ENCODE peak calls at places on chromosomes 11 and 22, in five cellular contexts. K is body of pancreas, B is OCI-LY7, F is kidney, R is mammary epithelial cell. X is an unnamed sample. For H3K4me1, the result is how much of the 10 kb centered on the place peaks cover.

GRCh38 chr22:48901324-48901723 is 926.3 kb downstream of the BRD1 start:
- DNase-seq in K (no peak), B (no peak), F (no peak), R (no peak), X (no peak)

GRCh38 chr11:135075740-135076139 is 663.7 kb upstream of the B3GAT1 start:
- DNase-seq in K (peak), B (peak), F (peak), R (no peak), X (peak)

GRCh38 chr11:120188831-120189455 is 21.9 kb upstream of the OAF start:
- DNase-seq in K (no peak), B (no peak), F (no peak), R (no peak), X (no peak)

GRCh38 chr11:90257158-90257525 is 34.3 kb upstream of the CHORDC1 start:
- DNase-seq in K (no peak), B (no peak), F (no peak), R (no peak), X (no peak)

GRCh38 chr11:80157447-80157846 is 716.6 kb upstream of the TENM4 start:
- DNase-seq in K (no peak), B (no peak), F (no peak), R (no peak), X (no peak)

GRCh38 chr11:119910056-119910455 is 181.1 kb upstream of the NECTIN1 start:
- DNase-seq in K (no peak), B (no peak), F (no peak), R (no peak), X (peak)

GRCh38 chr11:8581300-8581699 is 12.7 kb downstream of the STK33 start:
- DNase-seq in K (no peak), B (no peak), F (no peak), R (no peak), X (no peak)

GRCh38 chr11:64743591-64744543 is at the start of gene RASGRP2:
- DNase-seq in K (peak), B (peak), F (peak), R (no peak), X (peak)

GRCh38 chr11:133029096-133029495 is 503.2 kb downstream of the OPCML start:
- DNase-seq in K (no peak), B (no peak), F (no peak), R (no peak), X (no peak)

GRCh38 chr22:23293720-23294119 is 113.4 kb downstream of the BCR start:
- DNase-seq in K (no peak), B (no peak), F (peak), R (no peak), X (no peak)

GRCh38 chr11:117282956-117283355 is 8.2 kb upstream of the BACE1-AS start:
- DNase-seq in K (peak), B (no peak), F (no peak), R (no peak), X (no peak)

GRCh38 chr11:103842795-103843194 is 193.6 kb upstream of the DDI1 start:
- DNase-seq in K (no peak), B (no peak), F (no peak), R (no peak), X (no peak)

GRCh38 chr11:65132238-65132987 is 1.9 kb downstream of the SYVN1 start:
- DNase-seq in K (no peak), B (peak), F (peak), R (no peak), X (peak)

DNA sequence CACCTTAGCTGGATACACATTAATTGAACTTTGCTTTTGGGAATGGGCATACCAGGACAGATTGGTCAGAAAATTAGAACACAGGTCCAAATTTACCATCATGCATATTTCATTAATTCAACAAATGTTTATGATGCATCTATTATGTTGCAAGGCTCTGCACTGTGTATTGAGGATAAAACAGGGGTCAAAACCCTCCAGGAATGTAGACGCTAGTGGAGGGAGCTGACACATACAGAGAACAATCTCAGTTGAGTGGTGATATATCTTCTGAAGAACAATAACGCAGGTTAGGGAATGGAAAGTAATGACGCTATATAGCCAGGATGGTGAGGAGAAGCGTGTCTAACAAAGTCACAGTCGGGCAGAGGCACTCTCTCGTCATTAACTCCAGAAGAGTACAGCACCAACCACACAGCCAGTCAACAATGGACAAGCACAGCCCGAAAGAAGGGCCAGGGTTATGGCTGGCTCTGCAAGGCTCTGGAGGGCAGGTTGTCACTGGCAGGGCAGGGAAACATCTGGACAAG is 3.8 kb downstream of the FLI1 start:
- DNase-seq in K (no peak), B (no peak), F (no peak), R (no peak), X (no peak)
- H3K27ac ChIP-seq in K (no peak), B (no peak), F (no peak), R (no peak), X (peak)

GRCh38 chr22:38923463-38924196 is 33.8 kb upstream of the APOBEC3A start:
- DNase-seq in K (peak), B (no peak), F (peak), R (peak), X (peak)
- H3K4me1 ChIP-seq in K (half or more), B (under half), F (under half), R (under half), X (under half)

GRCh38 chr11:47846998-47847397 is 1.2 kb downstream of the NUP160 start:
- DNase-seq in K (no peak), B (no peak), F (no peak), R (no peak), X (no peak)
- H3K27ac ChIP-seq in K (no peak), B (no peak), F (no peak), R (no peak), X (no peak)

GRCh38 chr22:29629382-29630179 is 26.1 kb downstream of the NF2 start:
- DNase-seq in K (no peak), B (no peak), F (no peak), R (no peak), X (no peak)

GRCh38 chr22:29627196-29627535 is 23.7 kb downstream of the NF2 start:
- DNase-seq in K (no peak), B (no peak), F (no peak), R (no peak), X (no peak)

GRCh38 chr22:29625090-29625825 is 21.8 kb downstream of the NF2 start:
- DNase-seq in K (peak), B (peak), F (no peak), R (peak), X (no peak)

GRCh38 chr22:29628982-29629381 is 25.5 kb downstream of the NF2 start:
- DNase-seq in K (no peak), B (no peak), F (no peak), R (no peak), X (no peak)

GRCh38 chr22:29626497-29627195 is 23.2 kb downstream of the NF2 start:
- DNase-seq in K (no peak), B (no peak), F (no peak), R (peak), X (no peak)
- H3K4me1 ChIP-seq in K (half or more), B (under half), F (under half), R (half or more), X (under half)

GRCh38 chr11:110297082-110297725 is 790 bp upstream of the RDX start:
- DNase-seq in K (no peak), B (no peak), F (no peak), R (no peak), X (no peak)

GRCh38 chr11:110294509-110294908 is 1.9 kb downstream of the RDX start:
- DNase-seq in K (no peak), B (no peak), F (no peak), R (no peak), X (no peak)

GRCh38 chr11:110295487-110296225 is 758 bp downstream of the RDX start:
- DNase-seq in K (peak), B (peak), F (peak), R (peak), X (peak)

GRCh38 chr11:110296226-110297081 is at the start of gene RDX:
- DNase-seq in K (peak), B (peak), F (peak), R (peak), X (peak)

GRCh38 chr11:110295086-110295485 is 1.3 kb downstream of the RDX start:
- DNase-seq in K (no peak), B (no peak), F (no peak), R (no peak), X (no peak)
- H3K27ac ChIP-seq in K (peak), B (no peak), F (peak), R (peak), X (no peak)

DNA sequence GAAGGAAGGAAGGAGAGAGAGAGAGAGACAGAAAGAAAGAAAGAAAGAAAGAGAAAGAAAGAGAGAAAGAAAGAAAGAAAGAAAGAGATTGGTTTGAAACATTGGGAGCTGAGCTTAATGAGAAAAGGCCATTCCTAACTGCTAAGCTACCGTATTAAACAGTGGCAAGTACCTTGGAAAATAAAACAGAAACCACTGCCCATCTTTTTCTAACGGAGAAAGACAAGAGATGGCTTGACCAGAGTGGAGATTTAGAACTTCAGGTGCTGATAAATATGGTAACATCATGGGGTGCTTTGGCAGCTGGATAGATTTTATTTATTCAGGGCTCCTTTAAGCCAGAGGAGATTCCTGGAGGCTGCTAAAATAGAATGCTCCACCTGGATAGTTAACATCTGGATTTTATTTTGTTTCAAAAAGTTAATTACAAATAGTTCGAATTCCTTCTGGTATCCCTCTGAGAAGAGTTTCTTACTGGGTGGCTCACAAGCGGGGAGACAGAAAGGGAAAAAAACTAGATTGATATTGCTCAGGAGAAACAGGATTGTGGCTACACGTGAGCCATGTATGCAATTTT is 12.9 kb downstream of the TIMP3 start:
- DNase-seq in K (no peak), B (no peak), F (no peak), R (no peak), X (no peak)
- H3K4me1 ChIP-seq in K (under half), B (under half), F (under half), R (under half), X (under half)